ENCODE peak calls at places on chromosomes 1 and 21, in seven cellular contexts. B, Q, C, G, E, O and D are unnamed samples.

GRCh38 chr1:101130673-101131072 is 105.1 kb upstream of the DPH5 start:
- DNase-seq in B (no peak), Q (no peak), C (no peak), G (no peak), E (no peak), O (no peak), D (no peak)

GRCh38 chr21:29192999-29193563 is 62.6 kb downstream of the MAP3K7CL start:
- DNase-seq in B (no peak), Q (no peak), C (no peak), G (peak; percentile 24), E (no peak), O (no peak), D (no peak)

GRCh38 chr1:20981903-20982695 is 194.6 kb downstream of the EIF4G3 start:
- DNase-seq in B (no peak), Q (peak; percentile 21), C (no peak), G (no peak), E (no peak), O (no peak), D (no peak)

GRCh38 chr21:42538479-42539275 is 25.0 kb downstream of the SLC37A1 start:
- DNase-seq in B (no peak), Q (no peak), C (no peak), G (no peak), E (no peak), O (peak; percentile 40), D (no peak)

GRCh38 chr21:35520302-35520701 is 471.2 kb upstream of the RUNX1 start:
- DNase-seq in B (no peak), Q (no peak), C (no peak), G (no peak), E (no peak), O (no peak), D (no peak)

GRCh38 chr1:239717097-239718051 is 331.0 kb downstream of the CHRM3 start:
- DNase-seq in B (no peak), Q (no peak), C (no peak), G (no peak), E (no peak), O (no peak), D (no peak)

GRCh38 chr1:9842781-9843575 is 19.2 kb upstream of the CLSTN1 start:
- DNase-seq in B (peak; percentile 63), Q (no peak), C (peak; percentile 45), G (no peak), E (no peak), O (no peak), D (no peak)

GRCh38 chr1:58741689-58742553 is 41.9 kb downstream of the JUN start:
- DNase-seq in B (no peak), Q (peak; percentile 5), C (no peak), G (no peak), E (no peak), O (no peak), D (no peak)

GRCh38 chr1:25011966-25012625 is 82.0 kb upstream of the RUNX3 start:
- DNase-seq in B (no peak), Q (no peak), C (no peak), G (no peak), E (no peak), O (no peak), D (no peak)

GRCh38 chr1:245212221-245212710 is 57.5 kb downstream of the KIF26B start:
- DNase-seq in B (no peak), Q (no peak), C (no peak), G (no peak), E (no peak), O (no peak), D (no peak)

GRCh38 chr1:173202430-173203145 is 4.5 kb downstream of the TNFSF4 start:
- DNase-seq in B (peak; percentile 16), Q (peak; percentile 72), C (no peak), G (no peak), E (no peak), O (no peak), D (no peak)

GRCh38 chr1:161215079-161215478 is at the start of gene FCER1G:
- DNase-seq in B (peak; percentile 50), Q (no peak), C (no peak), G (no peak), E (peak; percentile 11), O (no peak), D (no peak)

GRCh38 chr1:58754683-58755467 is 29.0 kb downstream of the JUN start:
- DNase-seq in B (no peak), Q (no peak), C (no peak), G (no peak), E (peak; percentile 30), O (no peak), D (no peak)

GRCh38 chr1:209404577-209404976 is 178.9 kb upstream of the CAMK1G start:
- DNase-seq in B (no peak), Q (no peak), C (no peak), G (no peak), E (no peak), O (no peak), D (no peak)

GRCh38 chr1:227372662-227373061 is 54.4 kb upstream of the CDC42BPA start:
- DNase-seq in B (no peak), Q (no peak), C (peak; percentile 57), G (no peak), E (no peak), O (no peak), D (no peak)

GRCh38 chr1:43382027-43382771 is 7.4 kb downstream of the MED8 start:
- DNase-seq in B (no peak), Q (no peak), C (no peak), G (no peak), E (no peak), O (no peak), D (no peak)

GRCh38 chr1:40635763-40636500 is 29.6 kb downstream of the RIMS3 start:
- DNase-seq in B (no peak), Q (no peak), C (no peak), G (no peak), E (no peak), O (peak; percentile 42), D (no peak)

GRCh38 chr1:34758751-34759150 is 789 bp upstream of the GJB4 start:
- DNase-seq in B (no peak), Q (no peak), C (no peak), G (no peak), E (no peak), O (no peak), D (no peak)

GRCh38 chr1:214438059-214438458 is 113.3 kb downstream of the PTPN14 start:
- DNase-seq in B (no peak), Q (peak; percentile 42), C (no peak), G (no peak), E (no peak), O (no peak), D (no peak)

DNA sequence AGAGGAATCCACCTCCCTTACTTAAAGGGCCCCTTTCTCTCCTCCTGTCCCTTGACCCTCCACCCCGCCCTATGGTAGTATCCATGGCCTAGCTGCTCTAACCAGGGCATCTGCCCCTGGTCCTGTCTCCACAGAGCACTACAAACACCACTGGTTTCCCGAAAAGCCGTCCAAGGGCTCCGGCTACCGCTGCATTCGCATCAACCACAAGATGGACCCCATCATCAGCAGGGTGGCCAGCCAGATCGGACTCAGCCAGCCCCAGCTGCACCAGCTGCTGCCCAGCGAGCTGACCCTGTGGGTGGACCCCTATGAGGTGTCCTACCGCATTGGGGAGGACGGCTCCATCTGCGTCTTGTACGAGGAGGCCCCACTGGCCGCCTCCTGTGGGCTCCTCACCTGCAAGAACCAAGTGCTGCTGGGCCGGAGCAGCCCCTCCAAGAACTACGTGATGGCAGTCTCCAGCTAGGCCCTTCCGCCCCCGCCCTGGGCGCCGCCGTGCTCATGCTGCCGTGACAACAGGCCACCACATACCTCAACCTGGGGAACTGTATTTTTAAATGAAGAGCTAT is 1.7 kb downstream of the BTG2 start:
- DNase-seq in B (peak; percentile 64), Q (no peak), C (peak; percentile 48), G (no peak), E (no peak), O (peak; percentile 78), D (no peak)
- H3K4me3 ChIP-seq in B (peak overlapping the region; percentile 76), Q (peak overlapping the region; percentile 84), C (peak overlapping the region; percentile 96), G (peak overlapping the region; percentile 84), E (no peak overlapping the region), O (peak overlapping the region; percentile 95), D (peak overlapping the region; percentile 99)

DNA sequence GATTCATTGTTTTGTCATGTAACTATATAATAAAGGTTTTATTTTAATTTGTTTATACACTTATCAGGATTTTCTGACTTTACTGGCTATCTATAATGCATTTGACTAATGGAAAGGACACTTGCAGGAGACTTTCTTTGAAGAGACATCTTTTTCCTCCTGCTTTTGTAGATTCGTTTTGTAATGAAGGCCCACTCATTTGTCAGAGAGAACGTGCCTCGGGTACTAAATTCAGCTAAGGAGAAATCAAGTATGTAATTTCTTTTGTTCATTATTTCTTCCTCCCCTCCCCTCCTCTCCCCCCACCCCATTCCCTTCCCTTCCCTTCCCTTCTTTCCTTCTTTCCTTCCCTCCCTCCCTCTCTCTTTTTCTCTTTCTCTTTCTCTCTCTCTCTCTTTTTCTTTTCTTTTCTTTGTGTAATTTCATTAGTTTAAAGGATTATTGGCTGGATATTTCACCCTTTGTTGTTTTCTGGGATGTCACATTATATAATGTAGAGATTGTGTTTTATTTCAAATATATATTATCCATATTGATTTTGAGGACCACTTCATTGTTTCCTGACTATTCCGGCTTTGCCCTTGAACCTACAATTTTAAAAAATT is 23.7 kb upstream of the AXDND1 start:
- DNase-seq in B (no peak), Q (no peak), C (no peak), G (no peak), E (no peak), O (no peak), D (no peak)
- H3K36me3 ChIP-seq in B (peaks cover 10% of the 10 kb centered on the region), Q (no peaks in the 10 kb centered on the region), C (peaks cover 24% of the 10 kb centered on the region), G (peaks cover 12% of the 10 kb centered on the region), E (peaks cover 33% of the 10 kb centered on the region), O (peaks cover 75% of the 10 kb centered on the region), D (peaks cover 57% of the 10 kb centered on the region)

GRCh38 chr1:17594690-17595601 is 55.4 kb downstream of the ARHGEF10L start:
- DNase-seq in B (no peak), Q (no peak), C (no peak), G (no peak), E (no peak), O (no peak), D (no peak)
- TF ChIP-seq POLR2AphosphoS5 in B (no peak), Q (no peak), C (no peak), G (no peak), E (no peak), O (no peak), D (no peak)

GRCh38 chr1:158013840-158014520 is 20.5 kb downstream of the KIRREL1 start:
- DNase-seq in B (no peak), Q (peak; percentile 82), C (no peak), G (no peak), E (no peak), O (no peak), D (no peak)

GRCh38 chr1:158014702-158015320 is 21.4 kb downstream of the KIRREL1 start:
- DNase-seq in B (no peak), Q (peak; percentile 63), C (no peak), G (no peak), E (no peak), O (no peak), D (no peak)

GRCh38 chr1:158019177-158019868 is 25.9 kb downstream of the KIRREL1 start:
- DNase-seq in B (peak; percentile 38), Q (peak; percentile 94), C (no peak), G (peak; percentile 78), E (no peak), O (peak; percentile 86), D (no peak)

GRCh38 chr1:158017800-158018595 is 24.6 kb downstream of the KIRREL1 start:
- DNase-seq in B (no peak), Q (peak; percentile 52), C (no peak), G (no peak), E (no peak), O (no peak), D (no peak)

GRCh38 chr1:158016651-158017335 is 23.3 kb downstream of the KIRREL1 start:
- DNase-seq in B (no peak), Q (no peak), C (no peak), G (no peak), E (no peak), O (no peak), D (no peak)
- H3K4me3 ChIP-seq in B (no peak overlapping the region), Q (no peak overlapping the region), C (no peak overlapping the region), G (peak overlapping the region; percentile 53), E (no peak overlapping the region), O (no peak overlapping the region), D (no peak overlapping the region)